ENCODE peak calls at places on chromosomes 4 and X, in ten cellular contexts. F is T-helper 9 cell; G is smooth muscle cell of the brain vasculature; Q is BE2C; Z is AML-193; T is skeletal muscle cell; I is CD8-positive, alpha-beta memory T cell; R is activated naive CD4-positive, alpha-beta T cell; Y is Calu3; A is stimulated activated CD8-positive, alpha-beta memory T cell treated with anti-CD3 and anti-CD28 coated beads, Interleukin-12 subunit alpha, Interleukin-12 subunit beta, amount 100 ng/mL, for 4 hours. N is an unnamed sample.

GRCh38 chr4:159503243-159503642 is 400.4 kb downstream of the RAPGEF2 start:
- DNase-seq in F (no peak), G (no peak), Q (no peak), Z (no peak), T (no peak), I (no peak), R (no peak), Y (no peak), A (no peak), N (no peak)

GRCh38 chrX:11269996-11270395 is 23.2 kb upstream of the AMELX start:
- DNase-seq in F (no peak), G (no peak), Q (no peak), Z (no peak), T (no peak), I (no peak), R (no peak), Y (no peak), A (no peak), N (no peak)

GRCh38 chrX:97691901-97692455 is 808.3 kb downstream of the RPA4 start:
- DNase-seq in F (no peak), G (no peak), Q (no peak), Z (no peak), T (no peak), I (no peak), R (no peak), Y (no peak), A (no peak), N (no peak)

GRCh38 chrX:107654778-107655761 is 26.8 kb downstream of the PRPS1 start:
- DNase-seq in F (peak; percentile 71), G (no peak), Q (peak; percentile 82), Z (no peak), T (peak; percentile 70), I (peak; percentile 54), R (peak; percentile 57), Y (peak; percentile 73), A (peak; percentile 31), N (peak; percentile 67)

GRCh38 chr4:128285085-128286023 is 2.3 kb downstream of the PGRMC2 start:
- DNase-seq in F (no peak), G (no peak), Q (no peak), Z (no peak), T (no peak), I (no peak), R (no peak), Y (no peak), A (no peak), N (no peak)

GRCh38 chr4:578451-579443 is 2.7 kb upstream of the TMEM271 start:
- DNase-seq in F (no peak), G (no peak), Q (no peak), Z (no peak), T (no peak), I (no peak), R (no peak), Y (no peak), A (no peak), N (no peak)

GRCh38 chrX:151801980-151802379 is 67.4 kb downstream of the CNGA2 start:
- DNase-seq in F (no peak), G (no peak), Q (no peak), Z (no peak), T (no peak), I (no peak), R (no peak), Y (peak; percentile 39), A (no peak), N (no peak)

GRCh38 chr4:170497729-170498128 is 408.0 kb upstream of the AADAT start:
- DNase-seq in F (no peak), G (no peak), Q (no peak), Z (no peak), T (no peak), I (no peak), R (no peak), Y (no peak), A (no peak), N (no peak)

GRCh38 chr4:147683717-147684700 is at the start of gene PRMT9:
- DNase-seq in F (peak; percentile 74), G (peak; percentile 57), Q (peak; percentile 94), Z (peak; percentile 75), T (peak; percentile 90), I (peak; percentile 84), R (peak; percentile 71), Y (peak; percentile 86), A (peak; percentile 80), N (peak; percentile 90)

GRCh38 chr4:63787326-63787725 is 621.9 kb downstream of the TECRL start:
- DNase-seq in F (no peak), G (no peak), Q (no peak), Z (no peak), T (no peak), I (no peak), R (no peak), Y (no peak), A (no peak), N (no peak)

GRCh38 chr4:140236649-140237160 is 82.7 kb upstream of the MAML3 start:
- DNase-seq in F (no peak), G (no peak), Q (no peak), Z (no peak), T (no peak), I (no peak), R (no peak), Y (no peak), A (no peak), N (no peak)

GRCh38 chr4:7322166-7322991 is 112.4 kb downstream of the PSAPL1 start:
- DNase-seq in F (no peak), G (no peak), Q (no peak), Z (no peak), T (no peak), I (no peak), R (no peak), Y (no peak), A (no peak), N (no peak)

GRCh38 chr4:3483471-3483921 is 20.4 kb downstream of the DOK7 start:
- DNase-seq in F (no peak), G (no peak), Q (no peak), Z (no peak), T (no peak), I (no peak), R (no peak), Y (no peak), A (no peak), N (no peak)

GRCh38 chrX:69142688-69143239 is 22.5 kb downstream of the PJA1 start:
- DNase-seq in F (no peak), G (no peak), Q (no peak), Z (no peak), T (no peak), I (no peak), R (no peak), Y (no peak), A (no peak), N (no peak)

GRCh38 chr4:152508386-152508785 is 27.5 kb downstream of the FBXW7 start:
- DNase-seq in F (no peak), G (no peak), Q (no peak), Z (no peak), T (no peak), I (no peak), R (no peak), Y (no peak), A (no peak), N (no peak)

GRCh38 chr4:139619644-139620043 is 46.0 kb upstream of the MGST2 start:
- DNase-seq in F (no peak), G (no peak), Q (peak; percentile 22), Z (peak; percentile 54), T (no peak), I (no peak), R (no peak), Y (peak; percentile 8), A (no peak), N (peak; percentile 44)

GRCh38 chr4:121642876-121643585 is 53.7 kb downstream of the ANXA5 start:
- DNase-seq in F (no peak), G (no peak), Q (no peak), Z (no peak), T (no peak), I (no peak), R (no peak), Y (no peak), A (no peak), N (no peak)

GRCh38 chr4:74016068-74016467 is 17.6 kb upstream of the CXCL5 start:
- DNase-seq in F (no peak), G (no peak), Q (no peak), Z (no peak), T (no peak), I (no peak), R (no peak), Y (no peak), A (no peak), N (no peak)

GRCh38 chrX:39705299-39705698 is 392.5 kb downstream of the BCOR start:
- DNase-seq in F (no peak), G (peak; percentile 54), Q (peak; percentile 59), Z (no peak), T (peak; percentile 75), I (no peak), R (no peak), Y (peak; percentile 59), A (no peak), N (no peak)

GRCh38 chrX:35919536-35920309 is at the start of gene CFAP47:
- DNase-seq in F (no peak), G (no peak), Q (peak; percentile 71), Z (no peak), T (no peak), I (no peak), R (no peak), Y (peak; percentile 54), A (no peak), N (no peak)